ENCODE peak calls at places on chromosomes 6 and 20, in eight cellular contexts. S is transverse colon; N is endothelial cell; H is mesothelial cell of epicardium; Q is stimulated activated CD4-positive, alpha-beta T cell treated with anti-CD3 and anti-CD28 coated beads, Interleukin-4, amount 100 ng/mL, for 4 hours; F is left cardiac atrium; R is SHP77; P is CD8-positive, alpha-beta memory T cell. K is an unnamed sample.

GRCh38 chr6:31651602-31652191 is 764 bp downstream of the BAG6 start:
- DNase-seq in P (no peak), H (no peak), N (no peak), R (no peak), F (peak), S (peak), Q (no peak), K (no peak)

GRCh38 chr20:48784273-48784641 is 43.5 kb downstream of the PREX1 start:
- DNase-seq in P (no peak), S (no peak), Q (no peak), H (no peak), N (no peak), R (no peak), F (no peak), K (no peak)

GRCh38 chr20:2879148-2879547 is 5.9 kb downstream of the PTPRA start:
- DNase-seq in H (no peak), Q (no peak), N (no peak), P (no peak), R (no peak), S (no peak), F (no peak), K (no peak)

GRCh38 chr6:148874698-148875293 is 128.0 kb downstream of the UST start:
- DNase-seq in P (no peak), N (no peak), R (no peak), S (no peak), H (no peak), Q (no peak), F (no peak), K (no peak)

GRCh38 chr20:64196831-64197418 is 32.7 kb downstream of the MYT1 start:
- DNase-seq in N (no peak), F (no peak), Q (no peak), H (no peak), R (no peak), P (no peak), S (no peak), K (no peak)

GRCh38 chr6:139303176-139303575 is 11.4 kb upstream of the TXLNB start:
- DNase-seq in F (no peak), P (no peak), N (no peak), S (no peak), Q (no peak), R (no peak), H (no peak), K (no peak)

GRCh38 chr6:37074053-37074827 is 68.8 kb downstream of the FGD2 start:
- DNase-seq in R (no peak), P (no peak), N (no peak), Q (no peak), H (no peak), S (no peak), F (peak), K (no peak)

GRCh38 chr6:155248021-155249001 is 15.5 kb upstream of the CLDN20 start:
- DNase-seq in R (no peak), Q (no peak), P (no peak), S (peak), F (peak), N (peak), H (no peak), K (peak)

GRCh38 chr6:115551510-115551909 is 509.2 kb downstream of the FRK start:
- DNase-seq in Q (no peak), F (no peak), S (no peak), P (no peak), N (no peak), R (peak), H (no peak), K (no peak)

GRCh38 chr6:113050010-113050893 is 703.1 kb downstream of the RFPL4B start:
- DNase-seq in S (no peak), F (no peak), H (no peak), R (no peak), N (peak), Q (no peak), P (no peak), K (no peak)

K was measured in ovary.